ENCODE peak calls at places on chromosomes 6 and 20, in eight cellular contexts. A, E, C, B, X, R, G and T are unnamed samples.

GRCh38 chr6:163620670-163621330 is 206.3 kb downstream of the QKI start:
- DNase-seq in B (no peak), X (no peak), G (peak; percentile 5), A (no peak), E (no peak), C (no peak), R (no peak), T (no peak)

GRCh38 chr6:101276066-101276465 is 117.4 kb upstream of the GRIK2 start:
- DNase-seq in A (no peak), B (peak; percentile 47), X (no peak), G (no peak), C (no peak), E (no peak), R (no peak), T (no peak)

GRCh38 chr20:20076297-20077065 is 24.1 kb downstream of the CFAP61 start:
- DNase-seq in R (no peak), C (peak; percentile 48), X (no peak), B (peak; percentile 30), G (peak; percentile 87), E (peak; percentile 74), A (no peak), T (no peak)

GRCh38 chr6:3247255-3248146 is 11.2 kb upstream of the PSMG4 start:
- DNase-seq in E (peak; percentile 91), A (no peak), X (no peak), G (peak; percentile 95), B (no peak), R (peak; percentile 50), C (peak; percentile 48), T (no peak)

GRCh38 chr6:104591573-104592334 is 268.0 kb downstream of the HACE1 start:
- DNase-seq in A (no peak), G (no peak), X (no peak), R (peak; percentile 35), B (peak; percentile 56), C (no peak), E (peak; percentile 2), T (no peak)

GRCh38 chr6:13832778-13833177 is 18.4 kb upstream of the MCUR1 start:
- DNase-seq in A (no peak), C (no peak), B (no peak), X (no peak), R (no peak), E (no peak), G (no peak), T (no peak)

GRCh38 chr6:163414367-163415175 is at the start of gene QKI:
- DNase-seq in X (no peak), B (peak; percentile 80), E (peak; percentile 86), G (peak; percentile 72), R (peak; percentile 67), C (no peak), A (peak; percentile 93), T (peak; percentile 82)

GRCh38 chr6:35694462-35694861 is 5.7 kb upstream of the FKBP5 start:
- DNase-seq in X (no peak), E (peak; percentile 55), A (no peak), C (no peak), B (no peak), G (peak; percentile 51), R (no peak), T (no peak)

GRCh38 chr6:153790881-153791473 is 248.1 kb upstream of the OPRM1 start:
- DNase-seq in B (peak; percentile 65), C (no peak), A (no peak), X (peak; percentile 62), E (no peak), G (peak; percentile 36), R (no peak), T (no peak)

GRCh38 chr6:134198093-134198492 is 119.8 kb downstream of the SGK1 start:
- DNase-seq in B (no peak), C (peak; percentile 74), X (no peak), E (no peak), A (no peak), R (no peak), G (peak; percentile 93), T (no peak)

GRCh38 chr6:156866181-156866862 is 89.1 kb downstream of the ARID1B start:
- DNase-seq in X (peak; percentile 59), R (peak; percentile 43), B (no peak), C (no peak), G (no peak), A (no peak), E (no peak), T (no peak)

DNA sequence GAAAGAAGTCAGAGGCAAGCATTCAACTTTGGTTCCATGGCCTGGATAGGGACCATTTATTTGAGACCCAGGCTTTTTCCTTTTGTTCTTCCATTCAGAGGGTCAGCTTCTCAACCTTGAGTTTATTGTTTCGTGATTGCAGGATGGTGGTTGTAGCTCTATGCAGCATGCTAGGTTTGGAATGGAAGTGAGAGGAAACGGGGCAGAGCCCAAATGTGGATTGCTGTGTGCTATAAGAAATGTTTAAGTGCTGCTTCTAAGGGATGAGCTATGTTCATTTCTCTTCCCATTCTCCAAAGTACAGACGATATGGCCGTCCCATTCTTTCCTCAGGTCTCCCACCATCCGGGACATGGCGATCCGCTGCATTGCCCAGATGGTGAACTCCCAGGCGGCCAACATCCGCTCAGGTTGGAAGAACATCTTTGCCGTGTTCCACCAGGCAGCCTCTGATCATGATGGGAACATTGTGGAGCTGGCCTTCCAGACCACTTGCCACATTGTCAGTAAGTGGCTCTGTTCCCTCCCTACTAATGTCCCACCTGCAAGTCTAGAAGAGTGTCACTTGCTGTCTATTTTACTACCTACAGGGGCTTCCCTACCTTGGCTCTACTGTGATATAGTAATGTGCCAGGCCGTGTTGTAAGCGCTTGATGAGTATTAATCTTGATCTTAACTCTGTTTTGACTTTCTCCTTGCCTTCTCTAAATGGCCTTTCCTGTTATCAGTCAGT is 36.0 kb upstream of the CSE1L start:
- DNase-seq in A (no peak), E (no peak), C (no peak), X (no peak), G (no peak), R (no peak), B (no peak), T (no peak)
- H3K36me3 ChIP-seq in A (peaks cover 9% of the 10 kb centered on the region), E (peaks cover 53% of the 10 kb centered on the region), C (peaks cover 50% of the 10 kb centered on the region), X (peaks cover 27% of the 10 kb centered on the region), G (peaks cover 38% of the 10 kb centered on the region), R (peaks cover 17% of the 10 kb centered on the region), B (peaks cover 21% of the 10 kb centered on the region), T (peaks cover 76% of the 10 kb centered on the region)

GRCh38 chr20:51434026-51434425 is 108.5 kb downstream of the NFATC2 start:
- DNase-seq in C (no peak), G (no peak), R (no peak), E (no peak), B (no peak), X (no peak), A (no peak), T (no peak)
- H3K36me3 ChIP-seq in C (no peaks in the 10 kb centered on the region), G (peaks cover 21% of the 10 kb centered on the region), R (no peaks in the 10 kb centered on the region), E (no peaks in the 10 kb centered on the region), B (no peaks in the 10 kb centered on the region), X (peaks cover 28% of the 10 kb centered on the region), A (no peaks in the 10 kb centered on the region), T (peaks cover 16% of the 10 kb centered on the region)

GRCh38 chr20:63449025-63449424 is 23.4 kb downstream of the KCNQ2 start:
- DNase-seq in R (no peak), X (no peak), C (no peak), A (no peak), G (no peak), B (no peak), E (no peak), T (no peak)

GRCh38 chr20:63451821-63452220 is 20.6 kb downstream of the KCNQ2 start:
- DNase-seq in A (no peak), X (no peak), G (no peak), R (no peak), C (no peak), E (no peak), B (no peak), T (no peak)

GRCh38 chr20:63452341-63453028 is 20.0 kb downstream of the KCNQ2 start:
- DNase-seq in A (no peak), R (no peak), C (no peak), B (no peak), X (no peak), E (no peak), G (no peak), T (no peak)

GRCh38 chr20:63448050-63448449 is 24.4 kb downstream of the KCNQ2 start:
- DNase-seq in C (no peak), G (no peak), B (no peak), X (no peak), R (no peak), A (no peak), E (no peak), T (no peak)

GRCh38 chr20:63449796-63450730 is 22.4 kb downstream of the KCNQ2 start:
- DNase-seq in R (no peak), G (no peak), A (no peak), X (no peak), E (no peak), C (no peak), B (no peak), T (no peak)
- H3K36me3 ChIP-seq in R (no peaks in the 10 kb centered on the region), G (no peaks in the 10 kb centered on the region), A (no peaks in the 10 kb centered on the region), X (no peaks in the 10 kb centered on the region), E (no peaks in the 10 kb centered on the region), C (no peaks in the 10 kb centered on the region), B (no peaks in the 10 kb centered on the region), T (no peaks in the 10 kb centered on the region)

DNA sequence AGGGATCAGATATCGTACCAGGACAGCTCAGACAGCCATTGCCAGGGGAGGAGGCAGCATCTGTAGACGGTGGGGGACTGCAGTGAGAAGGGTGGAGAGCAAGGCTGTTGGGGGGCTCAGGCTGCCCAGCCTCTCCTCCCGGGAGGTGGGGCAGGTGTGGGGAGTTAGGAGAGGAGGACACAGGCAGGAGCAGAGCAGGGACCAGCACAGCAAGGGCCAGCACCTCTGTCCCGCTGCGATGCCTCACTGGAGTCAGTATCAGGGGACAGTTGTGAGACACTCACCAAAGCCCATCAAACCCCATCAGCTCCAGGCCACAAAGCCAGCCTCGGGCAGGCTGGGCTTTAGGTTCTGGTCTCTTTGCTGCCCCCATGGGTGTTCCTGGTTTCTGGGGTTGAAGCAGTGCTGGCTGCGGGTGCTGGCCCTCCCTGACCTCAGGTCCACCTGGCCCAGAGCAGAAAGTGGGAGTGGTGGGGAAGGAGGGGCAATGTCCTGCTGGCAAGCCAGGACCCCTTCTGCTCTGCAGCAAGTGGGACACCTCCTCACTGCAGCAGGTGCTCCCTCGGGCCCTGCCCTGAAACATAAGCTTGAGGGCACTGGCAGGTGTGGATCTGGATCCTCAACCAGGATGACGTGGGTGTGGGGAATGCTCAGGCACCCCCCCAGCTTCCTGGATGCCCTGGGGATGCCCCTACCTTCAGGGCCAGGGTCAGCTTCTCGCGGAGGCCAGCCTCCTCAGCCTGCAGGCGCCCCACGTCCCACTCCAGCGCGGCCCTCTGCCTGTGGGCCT is 83.4 kb downstream of the GINS1 start:
- DNase-seq in A (no peak), E (no peak), G (no peak), B (no peak), R (no peak), X (no peak), C (no peak), T (no peak)
- H3K36me3 ChIP-seq in A (peaks cover 2% of the 10 kb centered on the region), E (no peaks in the 10 kb centered on the region), G (peaks cover 45% of the 10 kb centered on the region), B (peaks cover 8% of the 10 kb centered on the region), R (no peaks in the 10 kb centered on the region), X (no peaks in the 10 kb centered on the region), C (no peaks in the 10 kb centered on the region), T (no peaks in the 10 kb centered on the region)